ENCODE peak calls at places on chromosomes 11 and 22, in ten cellular contexts. One of them, this sample, is unnamed.

GRCh38 chr11:63613517-63614135 is 607 bp downstream of the PLAAT3 start:
- DNase-seq in NCI-H1092 treated with DMSO at 0.1 percent for 48 hours: peak
- DNase-seq in stimulated activated CD8-positive, alpha-beta memory T cell treated with anti-CD3 and anti-CD28 coated beads, Interleukin-2, amount 100 ng/mL, for 1 hour: peak
- DNase-seq in neuronal stem cell: no peak
- DNase-seq in A549: peak
- DNase-seq in H9: peak
- DNase-seq in mesothelial cell of epicardium: peak
- DNase-seq in AG08395: no peak
- DNase-seq in right lobe of liver: peak
- DNase-seq in A172: peak
- DNase-seq in this sample: no peak

GRCh38 chr11:95345651-95346050 is 114.6 kb upstream of the SESN3 start:
- DNase-seq in NCI-H1092 treated with DMSO at 0.1 percent for 48 hours: no peak
- DNase-seq in stimulated activated CD8-positive, alpha-beta memory T cell treated with anti-CD3 and anti-CD28 coated beads, Interleukin-2, amount 100 ng/mL, for 1 hour: no peak
- DNase-seq in neuronal stem cell: no peak
- DNase-seq in A549: no peak
- DNase-seq in H9: no peak
- DNase-seq in mesothelial cell of epicardium: no peak
- DNase-seq in AG08395: no peak
- DNase-seq in right lobe of liver: no peak
- DNase-seq in A172: no peak
- DNase-seq in this sample: no peak

GRCh38 chr11:123060265-123061000 is 1.5 kb downstream of the HSPA8 start:
- DNase-seq in NCI-H1092 treated with DMSO at 0.1 percent for 48 hours: no peak
- DNase-seq in stimulated activated CD8-positive, alpha-beta memory T cell treated with anti-CD3 and anti-CD28 coated beads, Interleukin-2, amount 100 ng/mL, for 1 hour: no peak
- DNase-seq in neuronal stem cell: no peak
- DNase-seq in A549: no peak
- DNase-seq in H9: no peak
- DNase-seq in mesothelial cell of epicardium: no peak
- DNase-seq in AG08395: no peak
- DNase-seq in right lobe of liver: no peak
- DNase-seq in A172: no peak
- DNase-seq in this sample: no peak

GRCh38 chr11:124897681-124898680 is at the start of gene ROBO4:
- DNase-seq in NCI-H1092 treated with DMSO at 0.1 percent for 48 hours: no peak
- DNase-seq in stimulated activated CD8-positive, alpha-beta memory T cell treated with anti-CD3 and anti-CD28 coated beads, Interleukin-2, amount 100 ng/mL, for 1 hour: no peak
- DNase-seq in neuronal stem cell: no peak
- DNase-seq in A549: no peak
- DNase-seq in H9: peak
- DNase-seq in mesothelial cell of epicardium: peak
- DNase-seq in AG08395: peak
- DNase-seq in right lobe of liver: peak
- DNase-seq in A172: peak
- DNase-seq in this sample: no peak

GRCh38 chr11:63489879-63490278 is 1.1 kb downstream of the PLAAT5 start:
- DNase-seq in NCI-H1092 treated with DMSO at 0.1 percent for 48 hours: no peak
- DNase-seq in stimulated activated CD8-positive, alpha-beta memory T cell treated with anti-CD3 and anti-CD28 coated beads, Interleukin-2, amount 100 ng/mL, for 1 hour: no peak
- DNase-seq in neuronal stem cell: no peak
- DNase-seq in A549: no peak
- DNase-seq in H9: peak
- DNase-seq in mesothelial cell of epicardium: no peak
- DNase-seq in AG08395: no peak
- DNase-seq in right lobe of liver: no peak
- DNase-seq in A172: peak
- DNase-seq in this sample: no peak

GRCh38 chr22:38941488-38941987 is 15.9 kb upstream of the APOBEC3A start:
- DNase-seq in NCI-H1092 treated with DMSO at 0.1 percent for 48 hours: no peak
- DNase-seq in stimulated activated CD8-positive, alpha-beta memory T cell treated with anti-CD3 and anti-CD28 coated beads, Interleukin-2, amount 100 ng/mL, for 1 hour: no peak
- DNase-seq in neuronal stem cell: no peak
- DNase-seq in A549: no peak
- DNase-seq in H9: no peak
- DNase-seq in mesothelial cell of epicardium: no peak
- DNase-seq in AG08395: no peak
- DNase-seq in right lobe of liver: no peak
- DNase-seq in A172: no peak
- DNase-seq in this sample: peak

GRCh38 chr11:19873730-19874129 is 161.1 kb downstream of the NAV2 start:
- DNase-seq in NCI-H1092 treated with DMSO at 0.1 percent for 48 hours: peak
- DNase-seq in stimulated activated CD8-positive, alpha-beta memory T cell treated with anti-CD3 and anti-CD28 coated beads, Interleukin-2, amount 100 ng/mL, for 1 hour: no peak
- DNase-seq in neuronal stem cell: no peak
- DNase-seq in A549: no peak
- DNase-seq in H9: no peak
- DNase-seq in mesothelial cell of epicardium: no peak
- DNase-seq in AG08395: no peak
- DNase-seq in right lobe of liver: no peak
- DNase-seq in A172: no peak
- DNase-seq in this sample: no peak

GRCh38 chr11:35214792-35215193 is 75.8 kb downstream of the CD44 start:
- DNase-seq in NCI-H1092 treated with DMSO at 0.1 percent for 48 hours: no peak
- DNase-seq in stimulated activated CD8-positive, alpha-beta memory T cell treated with anti-CD3 and anti-CD28 coated beads, Interleukin-2, amount 100 ng/mL, for 1 hour: no peak
- DNase-seq in neuronal stem cell: no peak
- DNase-seq in A549: peak
- DNase-seq in H9: peak
- DNase-seq in mesothelial cell of epicardium: no peak
- DNase-seq in AG08395: peak
- DNase-seq in right lobe of liver: no peak
- DNase-seq in A172: peak
- DNase-seq in this sample: peak

GRCh38 chr11:8342821-8343681 is 79.4 kb upstream of the LMO1 start:
- DNase-seq in NCI-H1092 treated with DMSO at 0.1 percent for 48 hours: no peak
- DNase-seq in stimulated activated CD8-positive, alpha-beta memory T cell treated with anti-CD3 and anti-CD28 coated beads, Interleukin-2, amount 100 ng/mL, for 1 hour: no peak
- DNase-seq in neuronal stem cell: no peak
- DNase-seq in A549: no peak
- DNase-seq in H9: no peak
- DNase-seq in mesothelial cell of epicardium: no peak
- DNase-seq in AG08395: no peak
- DNase-seq in right lobe of liver: no peak
- DNase-seq in A172: peak
- DNase-seq in this sample: no peak

GRCh38 chr22:37083914-37084313 is 25.6 kb downstream of the TMPRSS6 start:
- DNase-seq in NCI-H1092 treated with DMSO at 0.1 percent for 48 hours: no peak
- DNase-seq in stimulated activated CD8-positive, alpha-beta memory T cell treated with anti-CD3 and anti-CD28 coated beads, Interleukin-2, amount 100 ng/mL, for 1 hour: no peak
- DNase-seq in neuronal stem cell: no peak
- DNase-seq in A549: no peak
- DNase-seq in H9: no peak
- DNase-seq in mesothelial cell of epicardium: no peak
- DNase-seq in AG08395: no peak
- DNase-seq in right lobe of liver: no peak
- DNase-seq in A172: no peak
- DNase-seq in this sample: no peak

GRCh38 chr11:72771507-72771906 is 19.3 kb upstream of the ARAP1 start:
- DNase-seq in NCI-H1092 treated with DMSO at 0.1 percent for 48 hours: no peak
- DNase-seq in stimulated activated CD8-positive, alpha-beta memory T cell treated with anti-CD3 and anti-CD28 coated beads, Interleukin-2, amount 100 ng/mL, for 1 hour: no peak
- DNase-seq in neuronal stem cell: no peak
- DNase-seq in A549: no peak
- DNase-seq in H9: no peak
- DNase-seq in mesothelial cell of epicardium: no peak
- DNase-seq in AG08395: peak
- DNase-seq in right lobe of liver: no peak
- DNase-seq in A172: peak
- DNase-seq in this sample: no peak